ENCODE peak calls at places on chromosomes 11 and 22, in nine cellular contexts. One of them, this sample, is unnamed.

GRCh38 chr11:9206496-9206895 is 58.7 kb downstream of the DENND5A start:
- DNase-seq in gastrocnemius medialis: no peak
- DNase-seq in spleen: no peak
- DNase-seq in tibial nerve: no peak
- DNase-seq in IMR-90: peak
- DNase-seq in A549: no peak
- DNase-seq in GM12878: no peak
- DNase-seq in thyroid gland: no peak
- DNase-seq in body of pancreas: no peak
- DNase-seq in this sample: no peak

GRCh38 chr11:57047610-57048009 is 58.9 kb downstream of the OR5AK2 start:
- DNase-seq in gastrocnemius medialis: no peak
- DNase-seq in spleen: no peak
- DNase-seq in tibial nerve: no peak
- DNase-seq in IMR-90: no peak
- DNase-seq in A549: no peak
- DNase-seq in GM12878: no peak
- DNase-seq in thyroid gland: no peak
- DNase-seq in body of pancreas: no peak
- DNase-seq in this sample: no peak

GRCh38 chr11:79431535-79431934 is 9.3 kb downstream of the TENM4 start:
- DNase-seq in gastrocnemius medialis: no peak
- DNase-seq in spleen: no peak
- DNase-seq in tibial nerve: no peak
- DNase-seq in IMR-90: peak
- DNase-seq in A549: no peak
- DNase-seq in GM12878: no peak
- DNase-seq in thyroid gland: no peak
- DNase-seq in body of pancreas: no peak
- DNase-seq in this sample: no peak

GRCh38 chr11:86180415-86180814 is 64.1 kb upstream of the EED start:
- DNase-seq in gastrocnemius medialis: no peak
- DNase-seq in spleen: no peak
- DNase-seq in tibial nerve: no peak
- DNase-seq in IMR-90: no peak
- DNase-seq in A549: no peak
- DNase-seq in GM12878: no peak
- DNase-seq in thyroid gland: no peak
- DNase-seq in body of pancreas: no peak
- DNase-seq in this sample: no peak

GRCh38 chr11:28448186-28448585 is 340.0 kb downstream of the METTL15 start:
- DNase-seq in gastrocnemius medialis: no peak
- DNase-seq in spleen: no peak
- DNase-seq in tibial nerve: no peak
- DNase-seq in IMR-90: peak
- DNase-seq in A549: no peak
- DNase-seq in GM12878: no peak
- DNase-seq in thyroid gland: no peak
- DNase-seq in body of pancreas: no peak
- DNase-seq in this sample: no peak

GRCh38 chr11:27191061-27191460 is 150.4 kb downstream of the BBOX1 start:
- DNase-seq in gastrocnemius medialis: no peak
- DNase-seq in spleen: no peak
- DNase-seq in tibial nerve: no peak
- DNase-seq in IMR-90: no peak
- DNase-seq in A549: no peak
- DNase-seq in GM12878: no peak
- DNase-seq in thyroid gland: no peak
- DNase-seq in body of pancreas: no peak
- DNase-seq in this sample: no peak

GRCh38 chr11:129388824-129389223 is 13.2 kb downstream of the BARX2 start:
- DNase-seq in gastrocnemius medialis: no peak
- DNase-seq in spleen: no peak
- DNase-seq in tibial nerve: no peak
- DNase-seq in IMR-90: no peak
- DNase-seq in A549: no peak
- DNase-seq in GM12878: no peak
- DNase-seq in thyroid gland: no peak
- DNase-seq in body of pancreas: no peak
- DNase-seq in this sample: no peak

GRCh38 chr22:17795661-17796548 is 21.6 kb upstream of the BID start:
- DNase-seq in gastrocnemius medialis: no peak
- DNase-seq in spleen: no peak
- DNase-seq in tibial nerve: no peak
- DNase-seq in IMR-90: no peak
- DNase-seq in A549: no peak
- DNase-seq in GM12878: no peak
- DNase-seq in thyroid gland: no peak
- DNase-seq in body of pancreas: no peak
- DNase-seq in this sample: no peak

GRCh38 chr11:119262668-119263351 is 54.1 kb downstream of the MCAM start:
- DNase-seq in gastrocnemius medialis: no peak
- DNase-seq in spleen: no peak
- DNase-seq in tibial nerve: no peak
- DNase-seq in IMR-90: peak
- DNase-seq in A549: no peak
- DNase-seq in GM12878: peak
- DNase-seq in thyroid gland: no peak
- DNase-seq in body of pancreas: no peak
- DNase-seq in this sample: no peak

GRCh38 chr11:68654978-68655377 is 29.4 kb upstream of the GAL start:
- DNase-seq in gastrocnemius medialis: no peak
- DNase-seq in spleen: no peak
- DNase-seq in tibial nerve: no peak
- DNase-seq in IMR-90: no peak
- DNase-seq in A549: no peak
- DNase-seq in GM12878: no peak
- DNase-seq in thyroid gland: no peak
- DNase-seq in body of pancreas: no peak
- DNase-seq in this sample: no peak

GRCh38 chr11:117820516-117820915 is 4.0 kb downstream of the FXYD2 start:
- DNase-seq in gastrocnemius medialis: no peak
- DNase-seq in spleen: peak
- DNase-seq in tibial nerve: no peak
- DNase-seq in IMR-90: no peak
- DNase-seq in A549: no peak
- DNase-seq in GM12878: no peak
- DNase-seq in thyroid gland: no peak
- DNase-seq in body of pancreas: no peak
- DNase-seq in this sample: no peak

GRCh38 chr22:25903294-25903693 is 161.3 kb downstream of the MYO18B start:
- DNase-seq in gastrocnemius medialis: no peak
- DNase-seq in spleen: no peak
- DNase-seq in tibial nerve: no peak
- DNase-seq in IMR-90: no peak
- DNase-seq in A549: no peak
- DNase-seq in GM12878: no peak
- DNase-seq in thyroid gland: no peak
- DNase-seq in body of pancreas: no peak
- DNase-seq in this sample: no peak

GRCh38 chr11:35893796-35894475 is 49.9 kb upstream of the LDLRAD3 start:
- DNase-seq in gastrocnemius medialis: peak
- DNase-seq in spleen: no peak
- DNase-seq in tibial nerve: no peak
- DNase-seq in IMR-90: peak
- DNase-seq in A549: no peak
- DNase-seq in GM12878: no peak
- DNase-seq in thyroid gland: no peak
- DNase-seq in body of pancreas: peak
- DNase-seq in this sample: no peak

GRCh38 chr11:84780689-84781293 is 846.4 kb downstream of the DLG2 start:
- DNase-seq in gastrocnemius medialis: no peak
- DNase-seq in spleen: no peak
- DNase-seq in tibial nerve: no peak
- DNase-seq in IMR-90: peak
- DNase-seq in A549: no peak
- DNase-seq in GM12878: no peak
- DNase-seq in thyroid gland: no peak
- DNase-seq in body of pancreas: no peak
- DNase-seq in this sample: no peak

GRCh38 chr11:64131657-64132387 is 34.1 kb downstream of the MACROD1 start:
- DNase-seq in gastrocnemius medialis: no peak
- DNase-seq in spleen: no peak
- DNase-seq in tibial nerve: no peak
- DNase-seq in IMR-90: no peak
- DNase-seq in A549: no peak
- DNase-seq in GM12878: no peak
- DNase-seq in thyroid gland: no peak
- DNase-seq in body of pancreas: no peak
- DNase-seq in this sample: no peak

GRCh38 chr11:47998733-47999359 is 18.5 kb downstream of the PTPRJ start:
- DNase-seq in gastrocnemius medialis: no peak
- DNase-seq in spleen: peak
- DNase-seq in tibial nerve: no peak
- DNase-seq in IMR-90: no peak
- DNase-seq in A549: peak
- DNase-seq in GM12878: no peak
- DNase-seq in thyroid gland: no peak
- DNase-seq in body of pancreas: no peak
- DNase-seq in this sample: no peak
- TF ChIP-seq POLR2A in gastrocnemius medialis: no peak
- TF ChIP-seq POLR2A in spleen: no peak
- TF ChIP-seq POLR2A in tibial nerve: no peak
- TF ChIP-seq POLR2A in IMR-90: no peak
- TF ChIP-seq POLR2A in A549: no peak
- TF ChIP-seq POLR2A in GM12878: no peak
- TF ChIP-seq POLR2A in thyroid gland: no peak
- TF ChIP-seq POLR2A in body of pancreas: no peak
- TF ChIP-seq POLR2A in this sample: no peak

GRCh38 chr11:45098929-45099328 is 47.5 kb upstream of the PRDM11 start:
- DNase-seq in gastrocnemius medialis: no peak
- DNase-seq in spleen: no peak
- DNase-seq in tibial nerve: no peak
- DNase-seq in IMR-90: no peak
- DNase-seq in A549: no peak
- DNase-seq in GM12878: no peak
- DNase-seq in thyroid gland: no peak
- DNase-seq in body of pancreas: no peak
- DNase-seq in this sample: no peak

GRCh38 chr11:45095691-45096010 is 50.8 kb upstream of the PRDM11 start:
- DNase-seq in gastrocnemius medialis: no peak
- DNase-seq in spleen: no peak
- DNase-seq in tibial nerve: no peak
- DNase-seq in IMR-90: no peak
- DNase-seq in A549: no peak
- DNase-seq in GM12878: no peak
- DNase-seq in thyroid gland: no peak
- DNase-seq in body of pancreas: no peak
- DNase-seq in this sample: no peak

GRCh38 chr11:45097721-45098493 is 48.5 kb upstream of the PRDM11 start:
- DNase-seq in gastrocnemius medialis: no peak
- DNase-seq in spleen: no peak
- DNase-seq in tibial nerve: no peak
- DNase-seq in IMR-90: peak
- DNase-seq in A549: no peak
- DNase-seq in GM12878: no peak
- DNase-seq in thyroid gland: peak
- DNase-seq in body of pancreas: peak
- DNase-seq in this sample: no peak

GRCh38 chr11:45094958-45095690 is 51.3 kb upstream of the PRDM11 start:
- DNase-seq in gastrocnemius medialis: no peak
- DNase-seq in spleen: peak
- DNase-seq in tibial nerve: no peak
- DNase-seq in IMR-90: no peak
- DNase-seq in A549: no peak
- DNase-seq in GM12878: no peak
- DNase-seq in thyroid gland: no peak
- DNase-seq in body of pancreas: no peak
- DNase-seq in this sample: no peak

DNA sequence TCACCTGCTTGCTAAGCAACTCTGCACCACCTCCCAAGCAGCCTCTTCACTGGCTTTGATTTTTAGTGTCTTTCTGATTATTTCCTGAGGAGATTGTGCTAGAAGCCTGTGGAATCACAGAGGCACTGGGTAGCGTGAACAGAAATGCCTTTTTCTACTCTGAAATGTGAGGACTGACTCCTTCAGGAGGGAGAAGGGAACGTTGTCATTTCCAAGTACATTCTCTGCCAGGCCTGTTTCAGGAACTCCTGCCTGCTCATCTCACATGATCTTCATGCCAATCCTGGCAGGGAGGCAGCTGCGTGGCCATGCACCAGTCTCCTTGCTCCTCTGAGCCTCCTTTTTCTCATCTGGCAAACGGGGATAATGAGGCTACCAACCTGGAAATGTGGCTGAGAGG is 49.8 kb upstream of the PRDM11 start:
- DNase-seq in gastrocnemius medialis: no peak
- DNase-seq in spleen: no peak
- DNase-seq in tibial nerve: no peak
- DNase-seq in IMR-90: no peak
- DNase-seq in A549: no peak
- DNase-seq in GM12878: no peak
- DNase-seq in thyroid gland: no peak
- DNase-seq in body of pancreas: no peak
- DNase-seq in this sample: no peak
- TF ChIP-seq CTCF in gastrocnemius medialis: no peak
- TF ChIP-seq CTCF in spleen: no peak
- TF ChIP-seq CTCF in tibial nerve: no peak
- TF ChIP-seq CTCF in IMR-90: no peak
- TF ChIP-seq CTCF in A549: no peak
- TF ChIP-seq CTCF in GM12878: no peak
- TF ChIP-seq CTCF in thyroid gland: no peak
- TF ChIP-seq CTCF in body of pancreas: no peak
- TF ChIP-seq CTCF in this sample: no peak

DNA sequence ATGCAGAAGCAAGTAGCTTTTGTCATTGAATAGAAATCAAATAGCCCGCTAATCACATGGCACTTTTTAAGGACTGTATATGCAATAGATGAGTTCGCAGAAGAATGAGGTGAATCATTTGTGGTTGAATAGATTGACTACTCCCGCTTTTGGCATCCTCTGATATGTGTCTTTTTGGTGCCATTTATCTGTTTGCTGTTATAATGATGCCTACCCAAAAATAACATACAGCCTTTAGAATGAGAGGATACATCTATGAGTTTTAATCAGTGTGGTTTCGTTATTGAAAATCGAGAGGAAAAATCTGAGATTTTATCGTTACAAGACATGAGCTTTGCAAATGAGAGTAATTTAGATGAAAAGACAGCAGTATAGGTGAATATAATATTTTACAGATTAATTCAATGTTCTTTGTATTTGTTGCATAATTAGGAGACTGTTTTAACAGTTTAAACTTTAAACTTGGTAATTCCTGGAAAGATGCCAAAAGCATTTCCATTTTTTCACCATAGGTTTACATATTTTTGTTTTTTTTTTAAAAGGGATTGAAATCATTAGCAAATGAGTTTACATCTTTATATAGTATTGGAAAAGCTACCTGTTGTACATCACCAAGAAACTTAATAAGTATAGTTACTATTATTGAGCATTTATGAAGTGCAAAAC is 1.8 kb downstream of the PDE3B start:
- DNase-seq in gastrocnemius medialis: no peak
- DNase-seq in spleen: no peak
- DNase-seq in tibial nerve: no peak
- DNase-seq in IMR-90: peak
- DNase-seq in A549: peak
- DNase-seq in GM12878: no peak
- DNase-seq in thyroid gland: no peak
- DNase-seq in body of pancreas: no peak
- DNase-seq in this sample: no peak
- TF ChIP-seq POLR2A in gastrocnemius medialis: no peak
- TF ChIP-seq POLR2A in spleen: no peak
- TF ChIP-seq POLR2A in tibial nerve: no peak
- TF ChIP-seq POLR2A in IMR-90: no peak
- TF ChIP-seq POLR2A in A549: no peak
- TF ChIP-seq POLR2A in GM12878: no peak
- TF ChIP-seq POLR2A in thyroid gland: no peak
- TF ChIP-seq POLR2A in body of pancreas: no peak
- TF ChIP-seq POLR2A in this sample: no peak

GRCh38 chr11:102603576-102603975 is 21.6 kb downstream of the MMP20 start:
- DNase-seq in gastrocnemius medialis: no peak
- DNase-seq in spleen: no peak
- DNase-seq in tibial nerve: no peak
- DNase-seq in IMR-90: peak
- DNase-seq in A549: no peak
- DNase-seq in GM12878: no peak
- DNase-seq in thyroid gland: no peak
- DNase-seq in body of pancreas: no peak
- DNase-seq in this sample: no peak
- TF ChIP-seq CTCF in gastrocnemius medialis: no peak
- TF ChIP-seq CTCF in spleen: no peak
- TF ChIP-seq CTCF in tibial nerve: no peak
- TF ChIP-seq CTCF in IMR-90: no peak
- TF ChIP-seq CTCF in A549: no peak
- TF ChIP-seq CTCF in GM12878: no peak
- TF ChIP-seq CTCF in thyroid gland: no peak
- TF ChIP-seq CTCF in body of pancreas: no peak
- TF ChIP-seq CTCF in this sample: no peak

This sample was measured in stomach.